ENCODE peak calls at places on chromosomes 11 and 22, in six cellular contexts. E, Y, A, Z, K and G are unnamed samples. For H3K4me1, the result is how much of the 10 kb centered on the place peaks cover.

GRCh38 chr11:102244681-102245409 is 72.4 kb upstream of the BIRC3 start:
- DNase-seq in E (no peak), Y (peak), A (no peak), Z (no peak), K (no peak), G (no peak)

GRCh38 chr11:88345949-88346348 is 8.4 kb upstream of the CTSC start:
- DNase-seq in E (no peak), Y (no peak), A (no peak), Z (no peak), K (no peak), G (no peak)

GRCh38 chr11:925496-926301 is at the start of gene AP2A2:
- DNase-seq in E (peak), Y (peak), A (peak), Z (peak), K (peak), G (peak)

GRCh38 chr11:123672568-123672967 is 18.1 kb upstream of the SCN3B start:
- DNase-seq in E (no peak), Y (no peak), A (no peak), Z (no peak), K (no peak), G (no peak)

GRCh38 chr11:104127828-104128227 is 36.1 kb downstream of the PDGFD start:
- DNase-seq in E (no peak), Y (peak), A (no peak), Z (no peak), K (no peak), G (no peak)

GRCh38 chr11:15815246-15816209 is 540.8 kb downstream of the SOX6 start:
- DNase-seq in E (no peak), Y (peak), A (no peak), Z (no peak), K (no peak), G (no peak)

GRCh38 chr11:45180158-45180887 is 33.9 kb downstream of the PRDM11 start:
- DNase-seq in E (no peak), Y (peak), A (peak), Z (peak), K (no peak), G (peak)

GRCh38 chr11:69636512-69636866 is 4.5 kb upstream of the CCND1 start:
- DNase-seq in E (peak), Y (peak), A (peak), Z (peak), K (no peak), G (peak)

GRCh38 chr11:125980421-125980820 is 34.6 kb downstream of the VSIG10L2 start:
- DNase-seq in E (no peak), Y (no peak), A (no peak), Z (no peak), K (no peak), G (no peak)

GRCh38 chr11:44658451-44658850 is 68.3 kb upstream of the TSPAN18 start:
- DNase-seq in E (no peak), Y (peak), A (no peak), Z (peak), K (no peak), G (no peak)

GRCh38 chr11:104731890-104732289 is 166.4 kb downstream of the CASP12 start:
- DNase-seq in E (no peak), Y (no peak), A (no peak), Z (no peak), K (no peak), G (no peak)

GRCh38 chr11:65291613-65292012 is 23.1 kb upstream of the CDC42EP2 start:
- DNase-seq in E (no peak), Y (peak), A (no peak), Z (peak), K (no peak), G (no peak)

GRCh38 chr11:24531528-24531927 is 34.7 kb downstream of the LUZP2 start:
- DNase-seq in E (no peak), Y (no peak), A (no peak), Z (no peak), K (no peak), G (no peak)

GRCh38 chr11:69617220-69617619 is 23.7 kb upstream of the CCND1 start:
- DNase-seq in E (no peak), Y (no peak), A (no peak), Z (no peak), K (no peak), G (no peak)

GRCh38 chr22:28029962-28030361 is 110.9 kb upstream of the PITPNB start:
- DNase-seq in E (no peak), Y (no peak), A (no peak), Z (no peak), K (no peak), G (peak)

GRCh38 chr11:74754507-74755255 is 6.0 kb downstream of the RNF169 start:
- DNase-seq in E (no peak), Y (peak), A (no peak), Z (peak), K (no peak), G (no peak)

GRCh38 chr11:134905513-134905912 is 493.5 kb upstream of the B3GAT1 start:
- DNase-seq in E (no peak), Y (no peak), A (no peak), Z (no peak), K (no peak), G (no peak)

GRCh38 chr22:22908941-22909604 is 21.5 kb downstream of the IGLL5 start:
- DNase-seq in E (no peak), Y (no peak), A (no peak), Z (no peak), K (no peak), G (no peak)

GRCh38 chr11:27649800-27650199 is 50.5 kb downstream of the BDNF start:
- DNase-seq in E (no peak), Y (no peak), A (no peak), Z (no peak), K (no peak), G (no peak)

GRCh38 chr11:119497717-119498116 is 74.7 kb upstream of the THY1 start:
- DNase-seq in E (no peak), Y (no peak), A (no peak), Z (no peak), K (no peak), G (no peak)

GRCh38 chr11:75301131-75301530 is 50.3 kb downstream of the ARRB1 start:
- DNase-seq in E (no peak), Y (no peak), A (no peak), Z (no peak), K (no peak), G (peak)

GRCh38 chr11:92266821-92267220 is 42.2 kb downstream of the FAT3 start:
- DNase-seq in E (no peak), Y (no peak), A (no peak), Z (no peak), K (no peak), G (no peak)

GRCh38 chr11:73376803-73377629 is 817 bp downstream of the RELT start:
- DNase-seq in E (peak), Y (peak), A (peak), Z (peak), K (peak), G (peak)

GRCh38 chr11:7413961-7414728 is 71.2 kb upstream of the OLFML1 start:
- DNase-seq in E (no peak), Y (no peak), A (no peak), Z (no peak), K (no peak), G (no peak)

GRCh38 chr11:27469333-27469680 is 3.3 kb downstream of the LGR4 start:
- DNase-seq in E (no peak), Y (no peak), A (no peak), Z (no peak), K (no peak), G (no peak)

GRCh38 chr11:57644748-57645715 is 4.7 kb downstream of the YPEL4 start:
- DNase-seq in E (peak), Y (peak), A (peak), Z (peak), K (peak), G (peak)

GRCh38 chr22:46251816-46252380 is 1.8 kb upstream of the CDPF1 start:
- DNase-seq in E (no peak), Y (no peak), A (no peak), Z (no peak), K (no peak), G (no peak)

GRCh38 chr22:39431821-39432251 is 25.0 kb upstream of the MGAT3 start:
- DNase-seq in E (peak), Y (peak), A (no peak), Z (peak), K (no peak), G (no peak)

GRCh38 chr22:38110008-38110862 is at the start of gene BAIAP2L2:
- DNase-seq in E (peak), Y (no peak), A (no peak), Z (no peak), K (no peak), G (no peak)

GRCh38 chr22:36743011-36743410 is 32.9 kb downstream of the IFT27 start:
- DNase-seq in E (no peak), Y (no peak), A (peak), Z (no peak), K (no peak), G (peak)

GRCh38 chr11:92411431-92411830 is 186.8 kb downstream of the FAT3 start:
- DNase-seq in E (no peak), Y (no peak), A (no peak), Z (no peak), K (no peak), G (no peak)

DNA sequence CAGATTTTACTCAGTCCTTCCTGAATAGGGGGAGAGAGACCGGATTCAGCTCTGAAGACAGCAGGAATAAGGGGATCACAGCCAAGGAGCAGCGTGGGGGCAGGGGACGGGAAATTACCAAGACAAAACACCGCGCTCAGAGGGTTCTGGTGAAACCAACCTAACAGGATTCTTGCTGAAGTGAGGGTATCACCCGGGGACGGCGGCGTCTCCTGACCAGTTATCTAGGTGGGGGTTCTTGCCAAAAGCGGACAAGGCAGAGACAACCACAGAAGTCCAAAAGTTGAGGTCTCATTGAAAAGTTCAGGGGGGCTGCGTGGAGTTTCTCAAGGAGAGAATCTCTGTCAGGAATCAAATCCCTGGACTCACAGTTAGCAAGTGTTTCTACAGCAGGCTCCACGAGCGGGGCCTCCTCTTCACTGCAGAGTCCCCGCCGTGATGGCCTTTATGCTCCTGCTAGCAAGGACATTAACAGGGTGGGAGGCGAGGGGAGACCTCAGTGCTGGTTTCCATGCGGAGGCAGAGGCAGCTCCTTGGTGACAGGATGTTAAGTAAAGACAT is 291.0 kb downstream of the BRD1 start:
- DNase-seq in E (no peak), Y (no peak), A (peak), Z (no peak), K (no peak), G (no peak)
- H3K4me3 ChIP-seq in E (no peak), Y (no peak), A (no peak), Z (no peak), K (no peak), G (no peak)

GRCh38 chr11:17445240-17445795 is 31.3 kb downstream of the ABCC8 start:
- DNase-seq in E (no peak), Y (no peak), A (no peak), Z (no peak), K (no peak), G (no peak)

GRCh38 chr11:17446482-17446881 is 30.2 kb downstream of the ABCC8 start:
- DNase-seq in E (no peak), Y (no peak), A (no peak), Z (no peak), K (no peak), G (no peak)

GRCh38 chr11:17443926-17444690 is 32.5 kb downstream of the ABCC8 start:
- DNase-seq in E (no peak), Y (no peak), A (no peak), Z (no peak), K (no peak), G (no peak)

GRCh38 chr11:17443000-17443399 is 33.6 kb downstream of the ABCC8 start:
- DNase-seq in E (no peak), Y (no peak), A (no peak), Z (no peak), K (no peak), G (no peak)

GRCh38 chr11:17443423-17443822 is 33.2 kb downstream of the ABCC8 start:
- DNase-seq in E (no peak), Y (peak), A (no peak), Z (no peak), K (no peak), G (no peak)
- H3K27ac ChIP-seq in E (no peak), Y (no peak), A (no peak), Z (no peak), K (no peak), G (no peak)

DNA sequence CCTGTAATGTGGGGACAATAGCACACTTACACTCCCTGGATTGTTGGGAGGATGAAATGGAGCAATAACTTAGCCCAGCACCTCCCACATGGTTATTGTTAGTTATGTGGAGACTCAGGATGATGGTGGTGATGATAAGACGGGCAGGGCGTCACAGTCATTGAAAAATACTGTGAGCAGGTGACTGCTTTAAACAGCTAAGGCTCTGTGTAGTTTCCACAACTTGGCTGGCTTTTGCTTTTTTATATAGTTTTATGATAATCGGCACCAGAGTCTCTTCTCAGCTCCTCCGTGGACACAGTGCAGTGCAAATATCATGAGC is 155.1 kb downstream of the ADAMTS15 start:
- DNase-seq in E (no peak), Y (no peak), A (no peak), Z (no peak), K (no peak), G (no peak)
- H3K4me1 ChIP-seq in E (under half), Y (under half), A (half or more), Z (under half), K (under half), G (under half)

GRCh38 chr11:120563698-120564572 is 52.4 kb downstream of the GRIK4 start:
- DNase-seq in E (no peak), Y (peak), A (no peak), Z (peak), K (no peak), G (no peak)
- H3K4me3 ChIP-seq in E (no peak), Y (peak), A (peak), Z (peak), K (no peak), G (peak)

GRCh38 chr11:63998558-63999348 is 12.5 kb downstream of the OTUB1 start:
- DNase-seq in E (no peak), Y (no peak), A (no peak), Z (no peak), K (no peak), G (no peak)

GRCh38 chr11:64001552-64002427 is 15.6 kb downstream of the OTUB1 start:
- DNase-seq in E (no peak), Y (peak), A (peak), Z (peak), K (no peak), G (no peak)

GRCh38 chr11:63999349-64000025 is 13.2 kb downstream of the OTUB1 start:
- DNase-seq in E (peak), Y (peak), A (peak), Z (no peak), K (peak), G (no peak)

GRCh38 chr11:64000026-64000739 is 13.9 kb downstream of the OTUB1 start:
- DNase-seq in E (peak), Y (peak), A (peak), Z (peak), K (peak), G (peak)

DNA sequence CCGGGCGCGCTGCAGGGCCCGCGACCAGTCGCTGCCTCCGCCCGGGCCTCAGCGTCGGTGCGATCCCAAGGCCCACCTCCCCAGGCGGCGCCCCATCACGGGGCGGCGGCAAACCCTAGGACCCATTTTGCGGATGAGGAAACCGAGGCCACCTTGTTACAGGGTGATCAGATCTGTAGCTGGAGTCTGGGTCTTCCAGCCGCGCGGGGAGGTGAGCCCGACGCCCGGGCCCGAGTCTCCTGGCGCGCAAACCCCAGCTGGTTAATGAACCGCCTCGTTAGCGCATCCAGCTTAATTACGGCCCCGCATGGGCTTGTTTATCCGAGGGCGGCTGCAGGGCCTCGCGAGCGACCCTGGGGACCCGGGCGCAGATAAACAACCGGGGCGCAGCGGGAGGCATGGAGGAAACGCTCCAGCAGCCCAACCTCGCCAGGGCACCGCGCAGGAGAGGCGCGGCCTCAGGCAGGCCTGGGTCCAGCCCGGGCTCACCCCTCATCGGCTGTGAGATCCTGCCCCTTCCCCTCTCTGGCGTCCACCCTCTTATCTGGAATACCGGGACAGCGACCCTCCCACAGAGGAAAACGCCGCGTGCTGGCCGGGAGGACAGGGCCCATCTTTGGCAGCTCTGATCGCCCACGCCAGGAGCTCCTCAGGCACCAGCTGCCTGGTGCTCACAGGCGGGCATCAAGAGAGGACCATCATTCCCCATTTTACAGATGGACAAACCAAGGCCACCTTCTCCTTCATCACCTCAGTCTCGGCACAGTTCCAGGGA is 14.7 kb downstream of the OTUB1 start:
- DNase-seq in E (no peak), Y (no peak), A (no peak), Z (no peak), K (no peak), G (no peak)
- H3K27ac ChIP-seq in E (no peak), Y (no peak), A (no peak), Z (no peak), K (no peak), G (no peak)

GRCh38 chr11:3860360-3860759 is 4.9 kb downstream of the STIM1 start:
- DNase-seq in E (no peak), Y (no peak), A (no peak), Z (no peak), K (peak), G (no peak)
- H3K4me1 ChIP-seq in E (half or more), Y (under half), A (half or more), Z (under half), K (half or more), G (half or more)

DNA sequence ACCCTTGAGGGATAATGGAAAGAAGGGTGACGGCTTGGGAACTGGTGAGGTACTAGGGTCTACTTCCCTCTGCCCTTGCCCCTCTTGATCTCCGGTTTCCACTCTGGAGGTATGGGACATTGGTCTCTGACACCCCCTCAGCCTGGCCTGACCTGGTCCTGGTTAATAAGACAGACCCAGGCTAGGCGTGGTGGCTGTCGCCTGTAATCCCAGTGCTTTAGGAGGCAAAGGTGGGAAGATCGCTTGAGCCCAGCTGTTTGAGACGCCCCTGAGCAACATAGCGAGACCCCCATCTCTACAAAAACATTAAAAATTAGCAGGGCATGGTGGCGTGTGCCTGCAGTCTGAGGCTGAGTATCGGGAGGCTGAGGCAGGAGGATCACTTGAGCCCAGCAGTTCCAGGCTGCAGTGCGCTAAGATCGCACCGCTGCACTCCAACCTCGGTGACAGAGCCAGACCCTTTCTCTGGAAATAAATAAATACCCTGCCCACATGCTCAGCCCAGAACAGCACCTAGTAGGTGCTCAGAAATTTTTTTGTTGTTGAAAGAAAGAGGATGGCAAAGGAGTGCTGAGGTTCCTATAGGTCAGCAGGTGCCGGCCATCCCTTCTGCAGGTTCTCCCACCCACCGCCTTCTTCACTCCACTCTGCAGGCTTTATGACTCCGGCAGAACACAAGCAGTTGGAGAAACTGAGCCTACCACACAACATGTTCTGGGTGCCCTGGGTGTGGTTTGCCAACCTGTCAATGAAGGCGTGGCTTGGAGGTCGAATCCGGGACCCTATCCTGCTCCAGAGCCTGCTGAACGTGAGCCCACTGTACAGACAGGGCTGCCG is 6.3 kb downstream of the BEST1 start:
- DNase-seq in E (no peak), Y (no peak), A (peak), Z (no peak), K (no peak), G (peak)
- H3K4me3 ChIP-seq in E (no peak), Y (no peak), A (peak), Z (no peak), K (no peak), G (peak)

DNA sequence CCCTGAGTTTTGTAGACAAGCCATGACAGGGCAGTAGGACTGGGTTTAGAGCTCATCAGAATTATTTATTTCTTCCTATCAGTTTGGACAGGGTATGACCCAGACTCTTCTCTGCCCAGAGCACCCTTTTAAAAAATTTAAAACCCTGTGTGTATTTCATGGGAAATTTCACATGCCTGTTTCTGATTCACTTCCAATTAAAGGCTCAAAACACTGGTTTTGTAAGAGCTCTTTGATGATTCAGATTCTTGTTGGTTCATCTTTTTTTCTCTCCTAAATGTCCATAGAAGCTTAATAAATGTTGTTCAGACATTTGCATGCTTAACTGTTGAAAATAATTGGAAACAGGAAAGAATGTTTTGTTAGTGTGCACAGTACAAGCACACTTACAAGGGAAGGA is 13.8 kb downstream of the FLI1 start:
- DNase-seq in E (no peak), Y (peak), A (no peak), Z (no peak), K (no peak), G (no peak)
- H3K27ac ChIP-seq in E (no peak), Y (no peak), A (no peak), Z (peak), K (no peak), G (no peak)